ENCODE peak calls at places on chromosomes 6 and 20, in ten cellular contexts. M is IMR-90, Q is endothelial cell of umbilical vein, K is HCT116, B is ovary, Y is Peyer's patch, F is breast epithelium, H is spleen, E is upper lobe of left lung, W is tibial nerve. S is an unnamed sample.

GRCh38 chr6:95587989-95588388 is 10.7 kb downstream of the MANEA start:
- DNase-seq in M (no peak), Q (no peak), K (no peak), B (no peak), Y (no peak), F (no peak), H (no peak), E (no peak), W (no peak), S (no peak)

GRCh38 chr6:30881987-30882763 is 2.1 kb upstream of the DDR1 start:
- DNase-seq in M (peak; percentile 77), Q (no peak), K (no peak), B (peak; percentile 59), Y (peak; percentile 46), F (no peak), H (no peak), E (peak; percentile 44), W (no peak), S (no peak)

GRCh38 chr6:31624070-31624469 is 3.6 kb downstream of the PRRC2A start:
- DNase-seq in M (no peak), Q (no peak), K (no peak), B (no peak), Y (no peak), F (no peak), H (no peak), E (peak; percentile 55), W (no peak), S (no peak)

GRCh38 chr20:22456109-22456508 is 128.3 kb downstream of the FOXA2 start:
- DNase-seq in M (no peak), Q (no peak), K (no peak), B (no peak), Y (no peak), F (no peak), H (no peak), E (no peak), W (no peak), S (no peak)

GRCh38 chr6:106974337-106974998 is at the start of gene CD24:
- DNase-seq in M (no peak), Q (no peak), K (no peak), B (no peak), Y (peak; percentile 87), F (peak; percentile 39), H (peak; percentile 92), E (peak; percentile 92), W (no peak), S (no peak)

GRCh38 chr6:111680013-111680712 is 74.5 kb upstream of the TRAF3IP2 start:
- DNase-seq in M (no peak), Q (no peak), K (no peak), B (no peak), Y (peak; percentile 15), F (peak; percentile 47), H (no peak), E (no peak), W (no peak), S (no peak)

GRCh38 chr6:71404145-71404966 is 115.7 kb downstream of the OGFRL1 start:
- DNase-seq in M (peak; percentile 76), Q (peak; percentile 94), K (peak; percentile 51), B (no peak), Y (no peak), F (no peak), H (no peak), E (no peak), W (no peak), S (no peak)

GRCh38 chr6:109690740-109691687 is at the start of the genes AK9 and FIG4:
- DNase-seq in M (peak; percentile 90), Q (peak; percentile 95), K (peak; percentile 84), B (peak; percentile 89), Y (peak; percentile 97), F (peak; percentile 91), H (peak; percentile 98), E (peak; percentile 98), W (peak; percentile 91), S (peak; percentile 62)

GRCh38 chr6:41326092-41326491 is 9.3 kb upstream of the NCR2 start:
- DNase-seq in M (no peak), Q (no peak), K (no peak), B (no peak), Y (no peak), F (no peak), H (no peak), E (no peak), W (no peak), S (no peak)

GRCh38 chr20:60046011-60046413 is 87.8 kb downstream of the CDH26 start:
- DNase-seq in M (peak; percentile 72), Q (no peak), K (no peak), B (no peak), Y (no peak), F (no peak), H (no peak), E (no peak), W (no peak), S (no peak)

GRCh38 chr6:165308926-165309731 is at the start of gene C6orf118:
- DNase-seq in M (peak; percentile 59), Q (peak; percentile 58), K (no peak), B (peak; percentile 51), Y (no peak), F (no peak), H (no peak), E (peak; percentile 85), W (no peak), S (no peak)

GRCh38 chr20:4889446-4889845 is 111.9 kb downstream of the SLC23A2 start:
- DNase-seq in M (no peak), Q (no peak), K (no peak), B (no peak), Y (no peak), F (no peak), H (no peak), E (no peak), W (no peak), S (no peak)

GRCh38 chr6:106856227-106856874 is 118.2 kb downstream of the CD24 start:
- DNase-seq in M (no peak), Q (no peak), K (no peak), B (no peak), Y (no peak), F (no peak), H (no peak), E (no peak), W (no peak), S (no peak)

GRCh38 chr6:35589201-35589739 is 76.6 kb upstream of the TULP1 start:
- DNase-seq in M (no peak), Q (no peak), K (no peak), B (no peak), Y (no peak), F (no peak), H (no peak), E (no peak), W (no peak), S (no peak)
- TF ChIP-seq POLR2A in M (no peak), Q (no peak), K (no peak), B (no peak), Y (no peak), F (no peak), H (no peak), E (no peak), W (no peak), S (no peak)

DNA sequence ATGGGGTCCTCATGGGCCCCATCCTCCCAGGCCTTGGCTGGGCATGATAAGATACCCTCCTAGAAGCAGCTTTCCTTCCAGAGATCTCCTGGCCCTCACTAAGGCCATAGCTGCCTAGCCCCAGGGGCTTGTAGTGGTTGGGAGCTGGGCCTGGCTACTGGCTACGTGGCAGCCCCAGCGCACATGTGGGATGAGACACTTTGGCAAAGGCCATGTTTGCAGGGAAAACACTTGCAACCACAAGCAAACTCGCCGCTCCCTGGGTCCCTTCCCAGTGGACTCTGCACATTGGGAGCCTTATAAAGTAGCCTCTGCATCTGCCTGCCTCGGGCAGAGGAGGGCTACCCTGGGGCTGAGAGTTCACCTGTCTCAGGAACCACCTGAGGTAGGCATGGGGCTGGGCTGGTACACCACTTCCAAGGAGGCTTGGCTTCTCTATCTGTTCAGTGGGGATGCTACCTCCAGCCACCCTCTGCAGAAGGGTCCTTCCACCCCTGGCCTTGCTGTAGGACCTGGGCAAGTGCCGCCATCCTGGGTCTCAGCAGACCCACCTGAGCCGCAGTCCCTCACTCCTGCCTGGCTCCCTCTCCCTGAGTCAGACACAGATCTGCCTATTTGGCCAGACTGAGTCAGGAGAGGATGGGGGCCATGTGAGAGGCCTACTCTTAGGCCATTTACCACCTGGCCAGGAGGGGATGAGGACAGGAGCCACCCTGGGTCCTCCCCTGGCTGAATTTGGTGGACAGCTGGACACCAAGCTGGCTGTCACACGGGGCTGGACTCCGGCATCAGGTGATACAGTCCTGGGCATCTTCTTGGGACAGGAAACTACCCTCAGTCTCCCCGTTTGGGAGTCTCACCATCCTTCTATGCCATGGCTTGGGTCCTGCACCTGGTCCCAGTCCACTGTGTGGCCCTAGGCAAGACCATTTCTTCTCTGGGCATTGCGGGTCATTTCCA is at the start of gene BPIFB2:
- DNase-seq in M (no peak), Q (no peak), K (no peak), B (no peak), Y (no peak), F (no peak), H (peak; percentile 57), E (no peak), W (no peak), S (no peak)
- TF ChIP-seq POLR2A in M (no peak), Q (no peak), K (no peak), B (no peak), Y (no peak), F (no peak), H (no peak), E (no peak), W (no peak), S (no peak)

DNA sequence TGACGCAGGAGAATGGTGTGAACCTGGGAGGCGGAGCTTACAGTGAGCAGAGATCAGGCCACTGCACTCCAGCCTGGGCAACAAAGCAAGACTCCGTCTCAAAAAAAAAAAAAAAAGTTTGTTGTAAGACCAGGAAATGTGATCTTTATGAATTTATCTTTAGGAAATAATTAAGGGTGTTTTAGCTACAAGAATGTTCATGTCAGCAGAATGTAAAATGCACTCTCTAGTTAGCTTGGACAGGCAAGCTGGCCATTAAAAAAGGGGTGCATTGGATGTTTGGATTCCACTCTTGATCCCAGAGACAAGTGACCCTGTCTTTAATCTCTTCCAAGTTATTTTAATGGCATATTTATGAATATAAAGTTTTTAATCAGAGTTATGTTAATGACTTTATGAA is 19.6 kb downstream of the ENPP3 start:
- DNase-seq in M (no peak), Q (no peak), K (no peak), B (no peak), Y (no peak), F (no peak), H (no peak), E (no peak), W (no peak), S (no peak)
- TF ChIP-seq POLR2A in M (no peak), Q (no peak), K (no peak), B (no peak), Y (no peak), F (no peak), H (no peak), E (no peak), W (no peak), S (no peak)

GRCh38 chr6:16437095-16437494 is 198.7 kb downstream of the GMPR start:
- DNase-seq in M (no peak), Q (no peak), K (no peak), B (no peak), Y (no peak), F (no peak), H (no peak), E (no peak), W (no peak), S (no peak)
- TF ChIP-seq POLR2A in M (no peak), Q (no peak), K (no peak), B (no peak), Y (no peak), F (no peak), H (no peak), E (no peak), W (no peak), S (no peak)

GRCh38 chr6:150004783-150005717 is 20.3 kb downstream of the RAET1L start:
- DNase-seq in M (peak; percentile 80), Q (peak; percentile 89), K (peak; percentile 81), B (peak; percentile 91), Y (peak; percentile 97), F (peak; percentile 84), H (peak; percentile 97), E (peak; percentile 98), W (peak; percentile 80), S (peak; percentile 85)
- TF ChIP-seq POLR2A in M (no peak), Q (peak; percentile 39), K (peak; percentile 36), B (no peak), Y (no peak), F (no peak), H (no peak), E (no peak), W (no peak), S (no peak)

S was measured in GM12892.